ENCODE peak calls at places on chromosomes 11 and 22, in five cellular contexts. One of them, this sample, is unnamed. For H3K4me1, the result is how much of the 10 kb centered on the place peaks cover.

GRCh38 chr11:112584674-112585073 is 324.0 kb upstream of the PLET1 start:
- DNase-seq in CD8-positive, alpha-beta T cell: no peak
- DNase-seq in IMR-90: no peak
- DNase-seq in adrenal gland: no peak
- DNase-seq in PC-3: peak
- DNase-seq in this sample: peak

GRCh38 chr22:39343259-39344045 is 6.3 kb upstream of the SYNGR1 start:
- DNase-seq in CD8-positive, alpha-beta T cell: peak
- DNase-seq in IMR-90: peak
- DNase-seq in adrenal gland: peak
- DNase-seq in PC-3: peak
- DNase-seq in this sample: peak

GRCh38 chr22:40552070-40552469 is 84.4 kb downstream of the MRTFA start:
- DNase-seq in CD8-positive, alpha-beta T cell: no peak
- DNase-seq in IMR-90: no peak
- DNase-seq in adrenal gland: peak
- DNase-seq in PC-3: no peak
- DNase-seq in this sample: no peak

GRCh38 chr22:46569055-46569847 is 31.8 kb upstream of the CELSR1 start:
- DNase-seq in CD8-positive, alpha-beta T cell: no peak
- DNase-seq in IMR-90: no peak
- DNase-seq in adrenal gland: no peak
- DNase-seq in PC-3: no peak
- DNase-seq in this sample: no peak

GRCh38 chr11:34542085-34542484 is 28.5 kb upstream of the ELF5 start:
- DNase-seq in CD8-positive, alpha-beta T cell: no peak
- DNase-seq in IMR-90: no peak
- DNase-seq in adrenal gland: no peak
- DNase-seq in PC-3: no peak
- DNase-seq in this sample: no peak

GRCh38 chr22:40487663-40488249 is 117.4 kb downstream of the SGSM3 start:
- DNase-seq in CD8-positive, alpha-beta T cell: no peak
- DNase-seq in IMR-90: peak
- DNase-seq in adrenal gland: no peak
- DNase-seq in PC-3: peak
- DNase-seq in this sample: peak

GRCh38 chr22:41478891-41479521 is 10.1 kb downstream of the ACO2 start:
- DNase-seq in CD8-positive, alpha-beta T cell: no peak
- DNase-seq in IMR-90: peak
- DNase-seq in adrenal gland: peak
- DNase-seq in PC-3: no peak
- DNase-seq in this sample: no peak

GRCh38 chr22:31872209-31872608 is 72.1 kb upstream of the YWHAH start:
- DNase-seq in CD8-positive, alpha-beta T cell: no peak
- DNase-seq in IMR-90: no peak
- DNase-seq in adrenal gland: no peak
- DNase-seq in PC-3: no peak
- DNase-seq in this sample: no peak

GRCh38 chr22:35379146-35379993 is 1.5 kb upstream of the HMOX1 start:
- DNase-seq in CD8-positive, alpha-beta T cell: no peak
- DNase-seq in IMR-90: no peak
- DNase-seq in adrenal gland: no peak
- DNase-seq in PC-3: no peak
- DNase-seq in this sample: no peak

GRCh38 chr11:57777969-57778317 is 16.3 kb downstream of the CTNND1 start:
- DNase-seq in CD8-positive, alpha-beta T cell: no peak
- DNase-seq in IMR-90: no peak
- DNase-seq in adrenal gland: no peak
- DNase-seq in PC-3: peak
- DNase-seq in this sample: peak

GRCh38 chr11:121656333-121657090 is 203.7 kb upstream of the SORL1-AS1 start:
- DNase-seq in CD8-positive, alpha-beta T cell: no peak
- DNase-seq in IMR-90: no peak
- DNase-seq in adrenal gland: peak
- DNase-seq in PC-3: no peak
- DNase-seq in this sample: no peak

GRCh38 chr11:44753965-44754645 is 27.3 kb downstream of the TSPAN18 start:
- DNase-seq in CD8-positive, alpha-beta T cell: no peak
- DNase-seq in IMR-90: no peak
- DNase-seq in adrenal gland: peak
- DNase-seq in PC-3: no peak
- DNase-seq in this sample: no peak

GRCh38 chr11:120153221-120153620 is 15.3 kb upstream of the TRIM29 start:
- DNase-seq in CD8-positive, alpha-beta T cell: no peak
- DNase-seq in IMR-90: no peak
- DNase-seq in adrenal gland: no peak
- DNase-seq in PC-3: peak
- DNase-seq in this sample: no peak

GRCh38 chr11:76768091-76769047 is 14.8 kb upstream of the TSKU start:
- DNase-seq in CD8-positive, alpha-beta T cell: no peak
- DNase-seq in IMR-90: no peak
- DNase-seq in adrenal gland: peak
- DNase-seq in PC-3: no peak
- DNase-seq in this sample: peak

GRCh38 chr11:56783448-56784041 is 35.0 kb upstream of the OR9G4 start:
- DNase-seq in CD8-positive, alpha-beta T cell: no peak
- DNase-seq in IMR-90: peak
- DNase-seq in adrenal gland: no peak
- DNase-seq in PC-3: peak
- DNase-seq in this sample: peak

GRCh38 chr22:28817919-28818859 is 17.8 kb upstream of the XBP1 start:
- DNase-seq in CD8-positive, alpha-beta T cell: no peak
- DNase-seq in IMR-90: no peak
- DNase-seq in adrenal gland: peak
- DNase-seq in PC-3: peak
- DNase-seq in this sample: no peak

GRCh38 chr11:112518371-112518770 is 257.7 kb upstream of the PLET1 start:
- DNase-seq in CD8-positive, alpha-beta T cell: no peak
- DNase-seq in IMR-90: no peak
- DNase-seq in adrenal gland: no peak
- DNase-seq in PC-3: no peak
- DNase-seq in this sample: no peak

GRCh38 chr11:95282337-95282751 is 51.3 kb upstream of the SESN3 start:
- DNase-seq in CD8-positive, alpha-beta T cell: no peak
- DNase-seq in IMR-90: no peak
- DNase-seq in adrenal gland: no peak
- DNase-seq in PC-3: no peak
- DNase-seq in this sample: no peak

GRCh38 chr11:70523384-70524095 is 125.2 kb downstream of the CTTN start:
- DNase-seq in CD8-positive, alpha-beta T cell: no peak
- DNase-seq in IMR-90: no peak
- DNase-seq in adrenal gland: no peak
- DNase-seq in PC-3: no peak
- DNase-seq in this sample: no peak

GRCh38 chr11:70525006-70525405 is 126.7 kb downstream of the CTTN start:
- DNase-seq in CD8-positive, alpha-beta T cell: no peak
- DNase-seq in IMR-90: no peak
- DNase-seq in adrenal gland: no peak
- DNase-seq in PC-3: no peak
- DNase-seq in this sample: peak

GRCh38 chr11:70522613-70523311 is 124.4 kb downstream of the CTTN start:
- DNase-seq in CD8-positive, alpha-beta T cell: no peak
- DNase-seq in IMR-90: no peak
- DNase-seq in adrenal gland: no peak
- DNase-seq in PC-3: no peak
- DNase-seq in this sample: no peak

GRCh38 chr11:70525466-70525865 is 127.1 kb downstream of the CTTN start:
- DNase-seq in CD8-positive, alpha-beta T cell: no peak
- DNase-seq in IMR-90: no peak
- DNase-seq in adrenal gland: no peak
- DNase-seq in PC-3: no peak
- DNase-seq in this sample: no peak

GRCh38 chr11:70524096-70524922 is 126.0 kb downstream of the CTTN start:
- DNase-seq in CD8-positive, alpha-beta T cell: no peak
- DNase-seq in IMR-90: peak
- DNase-seq in adrenal gland: no peak
- DNase-seq in PC-3: no peak
- DNase-seq in this sample: no peak
- H3K4me3 ChIP-seq in CD8-positive, alpha-beta T cell: no peak
- H3K4me3 ChIP-seq in IMR-90: no peak
- H3K4me3 ChIP-seq in adrenal gland: no peak
- H3K4me3 ChIP-seq in PC-3: no peak
- H3K4me3 ChIP-seq in this sample: no peak

GRCh38 chr11:128420943-128421342 is 166.4 kb downstream of the ETS1 start:
- DNase-seq in CD8-positive, alpha-beta T cell: no peak
- DNase-seq in IMR-90: peak
- DNase-seq in adrenal gland: no peak
- DNase-seq in PC-3: no peak
- DNase-seq in this sample: no peak

GRCh38 chr11:128424867-128425285 is 162.5 kb downstream of the ETS1 start:
- DNase-seq in CD8-positive, alpha-beta T cell: no peak
- DNase-seq in IMR-90: peak
- DNase-seq in adrenal gland: no peak
- DNase-seq in PC-3: no peak
- DNase-seq in this sample: peak

GRCh38 chr11:128422576-128423370 is 164.6 kb downstream of the ETS1 start:
- DNase-seq in CD8-positive, alpha-beta T cell: peak
- DNase-seq in IMR-90: no peak
- DNase-seq in adrenal gland: no peak
- DNase-seq in PC-3: no peak
- DNase-seq in this sample: no peak

GRCh38 chr11:128421577-128421976 is 165.8 kb downstream of the ETS1 start:
- DNase-seq in CD8-positive, alpha-beta T cell: no peak
- DNase-seq in IMR-90: peak
- DNase-seq in adrenal gland: no peak
- DNase-seq in PC-3: no peak
- DNase-seq in this sample: no peak

GRCh38 chr11:128424271-128424709 is 163.1 kb downstream of the ETS1 start:
- DNase-seq in CD8-positive, alpha-beta T cell: no peak
- DNase-seq in IMR-90: no peak
- DNase-seq in adrenal gland: no peak
- DNase-seq in PC-3: no peak
- DNase-seq in this sample: peak
- H3K27ac ChIP-seq in CD8-positive, alpha-beta T cell: no peak
- H3K27ac ChIP-seq in IMR-90: no peak
- H3K27ac ChIP-seq in adrenal gland: no peak
- H3K27ac ChIP-seq in PC-3: no peak
- H3K27ac ChIP-seq in this sample: peak

GRCh38 chr11:37503411-37504065 is 905.5 kb upstream of the RAG2 start:
- DNase-seq in CD8-positive, alpha-beta T cell: no peak
- DNase-seq in IMR-90: no peak
- DNase-seq in adrenal gland: no peak
- DNase-seq in PC-3: peak
- DNase-seq in this sample: no peak

GRCh38 chr11:37504066-37504611 is 906.1 kb upstream of the RAG2 start:
- DNase-seq in CD8-positive, alpha-beta T cell: no peak
- DNase-seq in IMR-90: peak
- DNase-seq in adrenal gland: peak
- DNase-seq in PC-3: peak
- DNase-seq in this sample: peak

GRCh38 chr11:37505406-37505805 is 907.4 kb upstream of the RAG2 start:
- DNase-seq in CD8-positive, alpha-beta T cell: no peak
- DNase-seq in IMR-90: no peak
- DNase-seq in adrenal gland: no peak
- DNase-seq in PC-3: peak
- DNase-seq in this sample: peak

GRCh38 chr11:37506516-37506915 is 908.5 kb upstream of the RAG2 start:
- DNase-seq in CD8-positive, alpha-beta T cell: no peak
- DNase-seq in IMR-90: no peak
- DNase-seq in adrenal gland: no peak
- DNase-seq in PC-3: no peak
- DNase-seq in this sample: no peak

GRCh38 chr11:37504925-37505324 is 906.9 kb upstream of the RAG2 start:
- DNase-seq in CD8-positive, alpha-beta T cell: no peak
- DNase-seq in IMR-90: peak
- DNase-seq in adrenal gland: no peak
- DNase-seq in PC-3: peak
- DNase-seq in this sample: peak
- H3K4me1 ChIP-seq in CD8-positive, alpha-beta T cell: under half
- H3K4me1 ChIP-seq in IMR-90: under half
- H3K4me1 ChIP-seq in adrenal gland: under half
- H3K4me1 ChIP-seq in PC-3: half or more
- H3K4me1 ChIP-seq in this sample: under half

DNA sequence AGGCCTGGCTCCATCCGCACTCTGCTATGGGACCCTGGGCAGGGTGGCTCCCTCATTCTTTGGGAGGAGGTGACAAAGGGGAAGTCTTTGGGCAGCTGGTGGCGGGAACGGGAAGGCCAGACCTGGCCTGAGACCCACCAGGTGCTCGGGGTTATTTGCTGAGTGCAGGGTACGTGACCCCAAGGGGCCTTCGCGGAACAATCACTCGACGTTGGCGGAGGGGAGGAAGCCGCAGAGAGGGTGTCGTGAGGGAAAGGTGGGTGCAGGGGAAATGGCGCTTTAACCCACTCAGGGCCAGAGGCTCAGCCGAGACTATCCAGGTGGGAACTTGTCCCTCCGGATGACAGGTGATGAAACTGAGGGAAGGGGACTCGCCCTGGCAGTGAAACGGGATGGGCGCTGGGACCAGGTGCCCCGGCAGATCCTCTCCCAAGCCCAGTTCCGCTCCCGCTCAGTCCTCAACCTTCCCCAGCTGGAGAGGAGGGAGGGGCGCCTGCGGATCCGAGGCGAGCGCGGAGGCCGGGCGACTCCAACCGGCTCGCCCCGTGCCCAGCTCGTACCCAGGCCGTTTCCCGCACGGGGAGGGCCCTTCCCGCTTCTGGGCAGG is 911 bp downstream of the A4GALT start:
- DNase-seq in CD8-positive, alpha-beta T cell: no peak
- DNase-seq in IMR-90: no peak
- DNase-seq in adrenal gland: no peak
- DNase-seq in PC-3: no peak
- DNase-seq in this sample: no peak
- H3K4me3 ChIP-seq in CD8-positive, alpha-beta T cell: no peak
- H3K4me3 ChIP-seq in IMR-90: peak
- H3K4me3 ChIP-seq in adrenal gland: no peak
- H3K4me3 ChIP-seq in PC-3: peak
- H3K4me3 ChIP-seq in this sample: peak